ENCODE peak calls at places on chromosome 14, in ten cellular contexts. B is astrocyte of the cerebellum, U is lower leg skin, Z is fibroblast of villous mesenchyme, D is activated B cell treated with CpG ODN at 0.5 μM for 24 hours, Q is dorsolateral prefrontal cortex, Y is H9, K is ascending aorta, L is left ventricle myocardium inferior, M is OCI-LY7. C is an unnamed sample.

GRCh38 chr14:76350671-76351070 is 25.3 kb upstream of the ESRRB start:
- DNase-seq in Y (no peak), Z (no peak), M (no peak), L (no peak), B (no peak), U (no peak), K (no peak), D (no peak), Q (no peak), C (no peak)

GRCh38 chr14:75259946-75260545 is 18.6 kb upstream of the FOS start:
- DNase-seq in K (no peak), Y (no peak), Q (no peak), U (no peak), L (no peak), M (no peak), D (no peak), Z (peak), B (no peak), C (no peak)

GRCh38 chr14:94062344-94062904 is 18.6 kb downstream of the DDX24 start:
- DNase-seq in M (no peak), Z (peak), L (no peak), Q (no peak), U (peak), D (no peak), Y (no peak), B (peak), K (no peak), C (no peak)

GRCh38 chr14:68616255-68616902 is 176.5 kb downstream of the ZFP36L1 start:
- DNase-seq in B (no peak), Q (no peak), K (no peak), Z (peak), U (no peak), L (no peak), D (no peak), M (peak), Y (no peak), C (no peak)

GRCh38 chr14:21723431-21724045 is 49.9 kb upstream of the OR4E1 start:
- DNase-seq in B (no peak), Q (no peak), M (peak), Z (peak), K (no peak), L (no peak), U (no peak), D (no peak), Y (peak), C (no peak)

GRCh38 chr14:20688167-20688839 is at the start of gene ANG:
- DNase-seq in K (no peak), B (no peak), U (no peak), L (no peak), Z (no peak), Q (no peak), D (no peak), M (no peak), Y (no peak), C (no peak)

GRCh38 chr14:34496679-34497513 is 34.9 kb upstream of the SPTSSA start:
- DNase-seq in Q (peak), Y (peak), U (peak), M (no peak), Z (peak), K (peak), B (peak), L (peak), D (no peak), C (no peak)

GRCh38 chr14:67583711-67584644 is 16.1 kb downstream of the PIGH start:
- DNase-seq in U (peak), Q (no peak), K (no peak), Y (no peak), M (peak), D (no peak), B (peak), L (no peak), Z (peak), C (no peak)

GRCh38 chr14:55807059-55807499 is 227.1 kb downstream of the KTN1 start:
- DNase-seq in D (no peak), L (peak), M (no peak), U (peak), Q (peak), Y (no peak), K (peak), Z (peak), B (peak), C (peak)

GRCh38 chr14:71705460-71705859 is 226.8 kb upstream of the RGS6 start:
- DNase-seq in M (no peak), B (no peak), Z (no peak), L (no peak), Y (no peak), D (no peak), U (no peak), K (no peak), Q (no peak), C (no peak)

GRCh38 chr14:69376439-69376838 is 21.7 kb downstream of the ERH start:
- DNase-seq in L (no peak), D (no peak), M (no peak), U (no peak), Q (no peak), Z (peak), K (no peak), Y (no peak), B (no peak), C (no peak)

GRCh38 chr14:69667938-69668336 is 56.5 kb downstream of the SUSD6 start:
- DNase-seq in L (no peak), Q (no peak), U (peak), M (peak), D (no peak), K (no peak), B (no peak), Y (no peak), Z (no peak), C (no peak)

GRCh38 chr14:70856851-70857498 is 47.7 kb upstream of the MAP3K9 start:
- DNase-seq in M (no peak), Q (no peak), D (no peak), B (peak), Z (peak), U (no peak), K (no peak), Y (no peak), L (no peak), C (no peak)

GRCh38 chr14:99562848-99563748 is 40.9 kb downstream of the CCDC85C start:
- DNase-seq in U (no peak), L (peak), M (no peak), Y (peak), Q (peak), Z (peak), B (peak), D (no peak), K (no peak), C (no peak)

GRCh38 chr14:49303952-49304516 is 282.1 kb downstream of the RPS29 start:
- DNase-seq in Y (peak), B (peak), M (peak), U (no peak), L (no peak), Z (peak), K (no peak), D (no peak), Q (peak), C (no peak)

GRCh38 chr14:30994681-30995620 is 30.5 kb upstream of the AP4S1 start:
- DNase-seq in U (no peak), K (no peak), B (peak), Z (peak), Q (no peak), L (no peak), Y (no peak), D (no peak), M (no peak), C (no peak)

GRCh38 chr14:57930241-57930975 is 64.5 kb upstream of the SLC35F4 start:
- DNase-seq in Y (no peak), U (no peak), M (no peak), Z (no peak), D (no peak), B (no peak), K (no peak), L (no peak), Q (no peak), C (no peak)

GRCh38 chr14:87142568-87143211 is 850.3 kb downstream of the GALC start:
- DNase-seq in B (no peak), L (no peak), Z (no peak), Y (no peak), M (no peak), U (no peak), Q (no peak), K (no peak), D (no peak), C (no peak)

GRCh38 chr14:62692490-62693106 is 352.7 kb downstream of the KCNH5 start:
- DNase-seq in B (peak), Q (no peak), D (no peak), L (no peak), M (no peak), Y (no peak), U (no peak), Z (peak), K (no peak), C (no peak)

GRCh38 chr14:95537298-95538089 is 2.6 kb downstream of the GLRX5 start:
- DNase-seq in K (no peak), U (no peak), Y (no peak), Z (no peak), Q (no peak), B (no peak), L (no peak), D (no peak), M (no peak), C (no peak)

GRCh38 chr14:50647282-50647681 is 20.8 kb downstream of the SAV1 start:
- DNase-seq in Y (no peak), B (no peak), K (no peak), Q (no peak), Z (no peak), M (peak), D (no peak), U (no peak), L (no peak), C (no peak)

GRCh38 chr14:64637735-64638473 is 66.3 kb upstream of the PLEKHG3 start:
- DNase-seq in Y (no peak), Z (peak), Q (no peak), U (no peak), L (no peak), K (no peak), M (no peak), D (no peak), B (no peak), C (no peak)

GRCh38 chr14:32366256-32366655 is 37.2 kb downstream of the AKAP6 start:
- DNase-seq in Z (no peak), Q (peak), Y (no peak), D (no peak), M (no peak), B (peak), K (no peak), U (no peak), L (no peak), C (no peak)

GRCh38 chr14:83887871-83888270 is 1642.1 kb upstream of the FLRT2 start:
- DNase-seq in L (no peak), K (no peak), Z (peak), D (no peak), Y (no peak), M (no peak), Q (no peak), U (no peak), B (no peak), C (no peak)

GRCh38 chr14:94485944-94486841 is 10.2 kb upstream of the SERPINA9 start:
- DNase-seq in Q (peak), Y (peak), D (peak), B (peak), K (no peak), M (peak), U (no peak), L (peak), Z (peak), C (peak)

GRCh38 chr14:70622111-70622712 is 19.5 kb upstream of the TTC9 start:
- DNase-seq in D (no peak), M (peak), K (no peak), Z (peak), B (no peak), Q (no peak), Y (peak), L (no peak), U (no peak), C (no peak)

GRCh38 chr14:21071225-21072041 is 1.3 kb downstream of the ARHGEF40 start:
- DNase-seq in U (peak), M (peak), K (peak), L (peak), Y (peak), Q (peak), Z (peak), D (peak), B (peak), C (peak)

GRCh38 chr14:60204104-60204842 is 39.1 kb upstream of the DHRS7 start:
- DNase-seq in Q (no peak), Z (no peak), M (peak), Y (no peak), B (no peak), D (no peak), U (no peak), L (no peak), K (no peak), C (no peak)

GRCh38 chr14:72739446-72740405 is 154.2 kb downstream of the DPF3 start:
- DNase-seq in B (no peak), L (no peak), Y (peak), M (no peak), U (peak), K (no peak), D (no peak), Z (no peak), Q (no peak), C (no peak)

GRCh38 chr14:72519543-72519942 is 374.4 kb downstream of the DPF3 start:
- DNase-seq in L (no peak), K (no peak), Q (no peak), D (no peak), Y (no peak), B (no peak), Z (no peak), U (no peak), M (no peak), C (no peak)

GRCh38 chr14:106846218-106846617 is 1319.8 kb downstream of the TMEM121 start:
- DNase-seq in M (peak), L (no peak), Y (no peak), D (no peak), K (no peak), B (no peak), Z (peak), Q (no peak), U (no peak), C (no peak)

GRCh38 chr14:79740043-79740442 is 471.3 kb downstream of the DIO2 start:
- DNase-seq in B (no peak), L (no peak), U (no peak), M (no peak), Q (no peak), K (no peak), Z (no peak), Y (no peak), D (no peak), C (no peak)

GRCh38 chr14:21617614-21618013 is 17.1 kb downstream of the OR10G2 start:
- DNase-seq in D (no peak), B (no peak), Q (no peak), Y (peak), U (no peak), K (no peak), M (no peak), Z (no peak), L (no peak), C (no peak)

GRCh38 chr14:90428676-90429075 is 31.8 kb downstream of the CALM1 start:
- DNase-seq in Q (no peak), K (no peak), U (no peak), L (no peak), Y (no peak), M (no peak), Z (no peak), B (no peak), D (no peak), C (no peak)

GRCh38 chr14:53016491-53016890 is 65.6 kb upstream of the FERMT2 start:
- DNase-seq in Z (no peak), U (no peak), Y (no peak), Q (no peak), M (no peak), K (no peak), B (no peak), L (no peak), D (no peak), C (no peak)

GRCh38 chr14:76267322-76268012 is 108.5 kb upstream of the ESRRB start:
- DNase-seq in Z (peak), L (peak), K (no peak), Q (peak), B (peak), U (peak), D (no peak), Y (peak), M (no peak), C (no peak)

GRCh38 chr14:55099741-55100140 is 29.3 kb upstream of the LGALS3 start:
- DNase-seq in U (no peak), Q (no peak), L (no peak), M (no peak), B (no peak), D (no peak), K (no peak), Y (no peak), Z (peak), C (no peak)

GRCh38 chr14:98901511-98902205 is 370.3 kb downstream of the BCL11B start:
- DNase-seq in M (no peak), K (no peak), L (no peak), Y (no peak), D (no peak), B (no peak), Z (no peak), Q (no peak), U (peak), C (no peak)

GRCh38 chr14:24365600-24366374 is 2.2 kb upstream of the NFATC4 start:
- DNase-seq in D (peak), Z (peak), U (peak), Y (peak), Q (peak), B (peak), M (peak), K (peak), L (peak), C (peak)

GRCh38 chr14:73741386-73741875 is 27.2 kb upstream of the PNMA1 start:
- DNase-seq in K (no peak), L (peak), Y (peak), Q (no peak), D (no peak), Z (peak), M (peak), B (no peak), U (peak), C (no peak)
- TF ChIP-seq CTCF in K (no peak), L (no peak), Y (no peak), Q (no peak), D (no peak), Z (peak), M (no peak), B (peak), U (no peak), C (no peak)

GRCh38 chr14:100688051-100688450 is 38.6 kb upstream of the DLK1 start:
- DNase-seq in Y (no peak), K (no peak), D (no peak), Q (no peak), M (no peak), B (no peak), L (no peak), Z (no peak), U (no peak), C (no peak)

GRCh38 chr14:100687386-100687785 is 39.3 kb upstream of the DLK1 start:
- DNase-seq in L (no peak), U (no peak), Q (no peak), M (no peak), Y (no peak), Z (no peak), D (no peak), K (no peak), B (no peak), C (no peak)

GRCh38 chr14:100688598-100689499 is 37.8 kb upstream of the DLK1 start:
- DNase-seq in Y (no peak), K (no peak), Q (no peak), M (no peak), L (no peak), Z (peak), U (no peak), D (no peak), B (peak), C (no peak)

GRCh38 chr14:100684961-100685360 is 41.7 kb upstream of the DLK1 start:
- DNase-seq in Q (no peak), K (no peak), M (no peak), L (no peak), Z (no peak), B (no peak), U (no peak), Y (no peak), D (no peak), C (no peak)

GRCh38 chr14:100686858-100687257 is 39.8 kb upstream of the DLK1 start:
- DNase-seq in D (no peak), Q (no peak), K (no peak), U (no peak), L (no peak), B (no peak), Z (no peak), Y (no peak), M (no peak), C (no peak)
- TF ChIP-seq CTCF in D (no peak), Q (no peak), K (no peak), U (no peak), L (no peak), B (no peak), Z (no peak), Y (no peak), M (no peak), C (no peak)

DNA sequence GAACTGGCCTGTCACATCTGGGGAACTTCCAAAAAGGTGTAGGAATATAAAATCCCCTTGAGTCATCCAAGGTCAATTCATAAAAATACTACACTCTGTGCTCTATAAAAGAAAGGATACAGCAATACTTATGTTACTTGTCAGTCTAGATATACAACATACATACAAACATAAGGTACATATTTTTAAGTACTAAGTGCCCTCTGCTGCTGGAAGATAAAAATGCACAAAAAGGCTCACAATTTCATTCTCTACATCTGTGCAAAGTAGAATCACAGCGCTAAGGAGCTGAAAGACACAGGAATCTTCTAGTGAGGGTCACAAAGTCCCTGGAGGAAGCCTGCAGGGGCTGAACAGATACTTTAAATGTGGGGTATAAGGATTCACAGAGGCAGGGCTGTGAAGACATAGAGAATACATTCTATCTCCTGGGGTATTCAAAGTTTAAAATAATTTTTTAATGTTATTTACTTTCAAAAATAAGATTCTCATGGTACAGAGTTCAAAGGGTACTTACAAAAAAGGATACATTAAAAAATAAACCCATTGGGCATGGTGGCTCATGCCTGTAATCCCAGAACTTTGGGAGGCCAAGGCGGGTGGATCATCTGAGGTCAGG is 10.2 kb upstream of the GOLGA5 start:
- DNase-seq in L (no peak), D (no peak), K (no peak), Q (no peak), M (peak), B (peak), Y (no peak), Z (peak), U (no peak), C (no peak)
- TF ChIP-seq CTCF in L (peak), D (peak), K (peak), Q (peak), M (peak), B (peak), Y (peak), Z (peak), U (no peak), C (peak)

GRCh38 chr14:105200641-105201040 is 19.5 kb upstream of the NUDT14 start:
- DNase-seq in U (no peak), Z (no peak), B (no peak), M (no peak), Q (no peak), Y (no peak), K (no peak), D (no peak), L (no peak), C (no peak)

GRCh38 chr14:105199093-105199492 is 18.0 kb upstream of the NUDT14 start:
- DNase-seq in U (no peak), Y (no peak), D (no peak), Q (no peak), L (peak), M (no peak), Z (peak), K (no peak), B (no peak), C (no peak)

GRCh38 chr14:105198588-105198987 is 17.5 kb upstream of the NUDT14 start:
- DNase-seq in L (no peak), K (no peak), B (no peak), M (no peak), U (no peak), Y (no peak), D (no peak), Z (no peak), Q (no peak), C (no peak)

GRCh38 chr14:105201156-105201927 is 20.2 kb upstream of the NUDT14 start:
- DNase-seq in B (no peak), Z (no peak), D (no peak), L (no peak), Q (no peak), U (no peak), Y (no peak), K (no peak), M (no peak), C (no peak)

GRCh38 chr14:105200074-105200473 is 19.0 kb upstream of the NUDT14 start:
- DNase-seq in B (no peak), Z (no peak), D (no peak), U (no peak), Y (no peak), K (no peak), M (peak), Q (no peak), L (no peak), C (no peak)
- TF ChIP-seq CTCF in B (no peak), Z (peak), D (no peak), U (no peak), Y (peak), K (no peak), M (peak), Q (no peak), L (no peak), C (no peak)

DNA sequence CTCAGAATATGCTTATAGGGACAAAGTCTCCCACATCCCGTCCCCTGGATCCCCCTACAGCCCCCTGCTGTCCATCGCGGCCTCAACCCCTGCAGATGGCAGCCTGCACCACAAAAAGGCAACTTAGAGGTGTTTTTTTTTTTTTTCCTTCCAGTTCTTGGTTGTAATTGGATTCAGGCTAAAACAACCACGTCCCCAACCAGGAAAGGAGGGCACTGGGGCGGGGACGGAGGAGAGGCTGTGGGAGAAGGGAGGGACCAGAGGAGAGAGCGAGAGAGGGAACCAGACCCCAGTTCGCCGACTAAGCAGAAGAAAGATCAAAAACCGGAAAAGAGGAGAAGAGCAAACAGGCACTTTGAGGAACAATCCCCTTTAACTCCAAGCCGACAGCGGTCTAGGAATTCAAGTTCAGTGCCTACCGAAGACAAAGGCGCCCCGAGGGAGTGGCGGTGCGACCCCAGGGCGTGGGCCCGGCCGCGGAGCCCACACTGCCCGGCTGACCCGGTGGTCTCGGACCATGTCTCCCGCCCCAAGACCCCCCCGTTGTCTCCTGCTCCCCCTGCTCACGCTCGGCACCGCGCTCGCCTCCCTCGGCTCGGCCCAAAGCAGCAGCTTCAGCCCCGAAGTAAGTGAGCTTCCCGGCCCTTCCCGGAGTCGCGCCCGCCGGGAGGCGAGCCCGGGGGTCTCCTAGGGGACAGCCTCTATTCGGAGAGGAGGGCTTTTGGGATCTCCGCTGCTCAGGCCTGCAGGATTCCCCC is at the start of gene MMP14:
- DNase-seq in B (peak), D (no peak), Q (no peak), Y (peak), U (peak), Z (peak), L (peak), M (no peak), K (peak), C (no peak)
- TF ChIP-seq CTCF in B (peak), D (no peak), Q (no peak), Y (peak), U (no peak), Z (peak), L (peak), M (no peak), K (peak), C (no peak)

C was measured in natural killer cell.